ENCODE peak calls at places on chromosomes 3 and 15, in nine cellular contexts. One of them, this sample, is unnamed.

GRCh38 chr3:126124896-126125295 is 41.0 kb upstream of the SLC41A3 start:
- DNase-seq in mesothelial cell of epicardium: peak; percentile 20
- DNase-seq in Daoy: no peak
- DNase-seq in NCI-H1092 treated with DMSO at 0.1 percent for 48 hours: no peak
- DNase-seq in brain microvascular endothelial cell: no peak
- DNase-seq in T-helper 9 cell: no peak
- DNase-seq in AG09309: no peak
- DNase-seq in astrocyte of the hippocampus: no peak
- DNase-seq in NCI-H1417: no peak
- DNase-seq in this sample: no peak

GRCh38 chr15:71737761-71738160 is 72.6 kb upstream of the NR2E3 start:
- DNase-seq in mesothelial cell of epicardium: no peak
- DNase-seq in Daoy: no peak
- DNase-seq in NCI-H1092 treated with DMSO at 0.1 percent for 48 hours: no peak
- DNase-seq in brain microvascular endothelial cell: no peak
- DNase-seq in T-helper 9 cell: no peak
- DNase-seq in AG09309: no peak
- DNase-seq in astrocyte of the hippocampus: no peak
- DNase-seq in NCI-H1417: no peak
- DNase-seq in this sample: no peak

GRCh38 chr3:134322286-134322685 is 52.0 kb downstream of the AMOTL2 start:
- DNase-seq in mesothelial cell of epicardium: no peak
- DNase-seq in Daoy: no peak
- DNase-seq in NCI-H1092 treated with DMSO at 0.1 percent for 48 hours: no peak
- DNase-seq in brain microvascular endothelial cell: no peak
- DNase-seq in T-helper 9 cell: no peak
- DNase-seq in AG09309: no peak
- DNase-seq in astrocyte of the hippocampus: no peak
- DNase-seq in NCI-H1417: no peak
- DNase-seq in this sample: no peak

GRCh38 chr3:143035466-143036214 is 34.3 kb downstream of the U2SURP start:
- DNase-seq in mesothelial cell of epicardium: no peak
- DNase-seq in Daoy: no peak
- DNase-seq in NCI-H1092 treated with DMSO at 0.1 percent for 48 hours: no peak
- DNase-seq in brain microvascular endothelial cell: no peak
- DNase-seq in T-helper 9 cell: no peak
- DNase-seq in AG09309: peak; percentile 18
- DNase-seq in astrocyte of the hippocampus: no peak
- DNase-seq in NCI-H1417: no peak
- DNase-seq in this sample: no peak

GRCh38 chr3:66092175-66092990 is 53.7 kb upstream of the MAGI1 start:
- DNase-seq in mesothelial cell of epicardium: no peak
- DNase-seq in Daoy: no peak
- DNase-seq in NCI-H1092 treated with DMSO at 0.1 percent for 48 hours: no peak
- DNase-seq in brain microvascular endothelial cell: no peak
- DNase-seq in T-helper 9 cell: no peak
- DNase-seq in AG09309: peak; percentile 32
- DNase-seq in astrocyte of the hippocampus: no peak
- DNase-seq in NCI-H1417: no peak
- DNase-seq in this sample: no peak

GRCh38 chr15:93071469-93071891 is 17.5 kb downstream of the RGMA start:
- DNase-seq in mesothelial cell of epicardium: no peak
- DNase-seq in Daoy: no peak
- DNase-seq in NCI-H1092 treated with DMSO at 0.1 percent for 48 hours: no peak
- DNase-seq in brain microvascular endothelial cell: no peak
- DNase-seq in T-helper 9 cell: no peak
- DNase-seq in AG09309: no peak
- DNase-seq in astrocyte of the hippocampus: peak; percentile 41
- DNase-seq in NCI-H1417: no peak
- DNase-seq in this sample: no peak

GRCh38 chr3:181726351-181727121 is 14.8 kb downstream of the SOX2 start:
- DNase-seq in mesothelial cell of epicardium: no peak
- DNase-seq in Daoy: peak; percentile 70
- DNase-seq in NCI-H1092 treated with DMSO at 0.1 percent for 48 hours: peak; percentile 43
- DNase-seq in brain microvascular endothelial cell: no peak
- DNase-seq in T-helper 9 cell: no peak
- DNase-seq in AG09309: no peak
- DNase-seq in astrocyte of the hippocampus: peak; percentile 90
- DNase-seq in NCI-H1417: peak; percentile 91
- DNase-seq in this sample: no peak

GRCh38 chr3:177279118-177279815 is 82.0 kb upstream of the TBL1XR1 start:
- DNase-seq in mesothelial cell of epicardium: no peak
- DNase-seq in Daoy: no peak
- DNase-seq in NCI-H1092 treated with DMSO at 0.1 percent for 48 hours: peak; percentile 63
- DNase-seq in brain microvascular endothelial cell: no peak
- DNase-seq in T-helper 9 cell: no peak
- DNase-seq in AG09309: no peak
- DNase-seq in astrocyte of the hippocampus: peak; percentile 26
- DNase-seq in NCI-H1417: peak; percentile 39
- DNase-seq in this sample: no peak

GRCh38 chr3:95721938-95722337 is 1092.5 kb upstream of the EPHA6 start:
- DNase-seq in mesothelial cell of epicardium: no peak
- DNase-seq in Daoy: no peak
- DNase-seq in NCI-H1092 treated with DMSO at 0.1 percent for 48 hours: no peak
- DNase-seq in brain microvascular endothelial cell: no peak
- DNase-seq in T-helper 9 cell: no peak
- DNase-seq in AG09309: no peak
- DNase-seq in astrocyte of the hippocampus: no peak
- DNase-seq in NCI-H1417: no peak
- DNase-seq in this sample: no peak

GRCh38 chr3:55406666-55407425 is 80.3 kb downstream of the WNT5A start:
- DNase-seq in mesothelial cell of epicardium: no peak
- DNase-seq in Daoy: peak; percentile 41
- DNase-seq in NCI-H1092 treated with DMSO at 0.1 percent for 48 hours: no peak
- DNase-seq in brain microvascular endothelial cell: no peak
- DNase-seq in T-helper 9 cell: no peak
- DNase-seq in AG09309: no peak
- DNase-seq in astrocyte of the hippocampus: no peak
- DNase-seq in NCI-H1417: no peak
- DNase-seq in this sample: no peak

GRCh38 chr15:97745481-97746071 is 214.9 kb upstream of the ARRDC4 start:
- DNase-seq in mesothelial cell of epicardium: no peak
- DNase-seq in Daoy: peak; percentile 52
- DNase-seq in NCI-H1092 treated with DMSO at 0.1 percent for 48 hours: no peak
- DNase-seq in brain microvascular endothelial cell: no peak
- DNase-seq in T-helper 9 cell: no peak
- DNase-seq in AG09309: no peak
- DNase-seq in astrocyte of the hippocampus: no peak
- DNase-seq in NCI-H1417: peak; percentile 39
- DNase-seq in this sample: peak; percentile 46

GRCh38 chr3:21447471-21448205 is 303.4 kb downstream of the ZNF385D start:
- DNase-seq in mesothelial cell of epicardium: no peak
- DNase-seq in Daoy: no peak
- DNase-seq in NCI-H1092 treated with DMSO at 0.1 percent for 48 hours: no peak
- DNase-seq in brain microvascular endothelial cell: no peak
- DNase-seq in T-helper 9 cell: no peak
- DNase-seq in AG09309: peak; percentile 76
- DNase-seq in astrocyte of the hippocampus: peak; percentile 19
- DNase-seq in NCI-H1417: no peak
- DNase-seq in this sample: no peak

GRCh38 chr3:167716920-167717319 is 17.8 kb downstream of the PDCD10 start:
- DNase-seq in mesothelial cell of epicardium: no peak
- DNase-seq in Daoy: no peak
- DNase-seq in NCI-H1092 treated with DMSO at 0.1 percent for 48 hours: no peak
- DNase-seq in brain microvascular endothelial cell: no peak
- DNase-seq in T-helper 9 cell: no peak
- DNase-seq in AG09309: no peak
- DNase-seq in astrocyte of the hippocampus: no peak
- DNase-seq in NCI-H1417: peak; percentile 23
- DNase-seq in this sample: no peak

GRCh38 chr3:71725279-71725991 is at the start of gene EIF4E3:
- DNase-seq in mesothelial cell of epicardium: peak; percentile 44
- DNase-seq in Daoy: peak; percentile 43
- DNase-seq in NCI-H1092 treated with DMSO at 0.1 percent for 48 hours: no peak
- DNase-seq in brain microvascular endothelial cell: no peak
- DNase-seq in T-helper 9 cell: peak; percentile 51
- DNase-seq in AG09309: no peak
- DNase-seq in astrocyte of the hippocampus: peak; percentile 66
- DNase-seq in NCI-H1417: peak; percentile 48
- DNase-seq in this sample: peak; percentile 40

GRCh38 chr3:41893977-41894376 is 67.9 kb downstream of the ULK4 start:
- DNase-seq in mesothelial cell of epicardium: no peak
- DNase-seq in Daoy: peak; percentile 20
- DNase-seq in NCI-H1092 treated with DMSO at 0.1 percent for 48 hours: no peak
- DNase-seq in brain microvascular endothelial cell: peak; percentile 56
- DNase-seq in T-helper 9 cell: no peak
- DNase-seq in AG09309: peak; percentile 28
- DNase-seq in astrocyte of the hippocampus: peak; percentile 68
- DNase-seq in NCI-H1417: peak; percentile 59
- DNase-seq in this sample: no peak

GRCh38 chr3:120496278-120496975 is 45.6 kb upstream of the FSTL1 start:
- DNase-seq in mesothelial cell of epicardium: no peak
- DNase-seq in Daoy: peak; percentile 85
- DNase-seq in NCI-H1092 treated with DMSO at 0.1 percent for 48 hours: no peak
- DNase-seq in brain microvascular endothelial cell: peak; percentile 72
- DNase-seq in T-helper 9 cell: no peak
- DNase-seq in AG09309: peak; percentile 58
- DNase-seq in astrocyte of the hippocampus: peak; percentile 50
- DNase-seq in NCI-H1417: no peak
- DNase-seq in this sample: no peak

GRCh38 chr3:5002174-5002870 is 23.1 kb downstream of the BHLHE40 start:
- DNase-seq in mesothelial cell of epicardium: no peak
- DNase-seq in Daoy: no peak
- DNase-seq in NCI-H1092 treated with DMSO at 0.1 percent for 48 hours: no peak
- DNase-seq in brain microvascular endothelial cell: no peak
- DNase-seq in T-helper 9 cell: peak; percentile 34
- DNase-seq in AG09309: no peak
- DNase-seq in astrocyte of the hippocampus: no peak
- DNase-seq in NCI-H1417: no peak
- DNase-seq in this sample: peak; percentile 66

GRCh38 chr15:81294501-81294850 is 29.5 kb downstream of the STARD5 start:
- DNase-seq in mesothelial cell of epicardium: no peak
- DNase-seq in Daoy: no peak
- DNase-seq in NCI-H1092 treated with DMSO at 0.1 percent for 48 hours: no peak
- DNase-seq in brain microvascular endothelial cell: no peak
- DNase-seq in T-helper 9 cell: no peak
- DNase-seq in AG09309: no peak
- DNase-seq in astrocyte of the hippocampus: no peak
- DNase-seq in NCI-H1417: peak; percentile 67
- DNase-seq in this sample: peak; percentile 50

GRCh38 chr15:73015493-73015892 is 36.8 kb upstream of the NEO1 start:
- DNase-seq in mesothelial cell of epicardium: no peak
- DNase-seq in Daoy: no peak
- DNase-seq in NCI-H1092 treated with DMSO at 0.1 percent for 48 hours: no peak
- DNase-seq in brain microvascular endothelial cell: no peak
- DNase-seq in T-helper 9 cell: no peak
- DNase-seq in AG09309: no peak
- DNase-seq in astrocyte of the hippocampus: no peak
- DNase-seq in NCI-H1417: no peak
- DNase-seq in this sample: no peak

GRCh38 chr15:93028632-93029612 is 60.1 kb downstream of the RGMA start:
- DNase-seq in mesothelial cell of epicardium: no peak
- DNase-seq in Daoy: no peak
- DNase-seq in NCI-H1092 treated with DMSO at 0.1 percent for 48 hours: no peak
- DNase-seq in brain microvascular endothelial cell: peak; percentile 28
- DNase-seq in T-helper 9 cell: no peak
- DNase-seq in AG09309: peak; percentile 96
- DNase-seq in astrocyte of the hippocampus: peak; percentile 89
- DNase-seq in NCI-H1417: peak; percentile 52
- DNase-seq in this sample: no peak

GRCh38 chr3:126407412-126408044 is 12.8 kb downstream of the CFAP100 start:
- DNase-seq in mesothelial cell of epicardium: no peak
- DNase-seq in Daoy: no peak
- DNase-seq in NCI-H1092 treated with DMSO at 0.1 percent for 48 hours: no peak
- DNase-seq in brain microvascular endothelial cell: no peak
- DNase-seq in T-helper 9 cell: no peak
- DNase-seq in AG09309: no peak
- DNase-seq in astrocyte of the hippocampus: no peak
- DNase-seq in NCI-H1417: no peak
- DNase-seq in this sample: no peak

GRCh38 chr3:165185707-165186327 is 10.4 kb downstream of the SLITRK3 start:
- DNase-seq in mesothelial cell of epicardium: peak; percentile 48
- DNase-seq in Daoy: peak; percentile 47
- DNase-seq in NCI-H1092 treated with DMSO at 0.1 percent for 48 hours: peak; percentile 77
- DNase-seq in brain microvascular endothelial cell: peak; percentile 42
- DNase-seq in T-helper 9 cell: no peak
- DNase-seq in AG09309: peak; percentile 4
- DNase-seq in astrocyte of the hippocampus: peak; percentile 74
- DNase-seq in NCI-H1417: peak; percentile 93
- DNase-seq in this sample: peak; percentile 45

GRCh38 chr15:90592144-90592887 is 62.6 kb downstream of the CRTC3 start:
- DNase-seq in mesothelial cell of epicardium: no peak
- DNase-seq in Daoy: no peak
- DNase-seq in NCI-H1092 treated with DMSO at 0.1 percent for 48 hours: no peak
- DNase-seq in brain microvascular endothelial cell: peak; percentile 25
- DNase-seq in T-helper 9 cell: no peak
- DNase-seq in AG09309: peak; percentile 57
- DNase-seq in astrocyte of the hippocampus: peak; percentile 39
- DNase-seq in NCI-H1417: no peak
- DNase-seq in this sample: no peak

GRCh38 chr3:45832691-45833090 is 9.2 kb downstream of the LZTFL1 start:
- DNase-seq in mesothelial cell of epicardium: no peak
- DNase-seq in Daoy: no peak
- DNase-seq in NCI-H1092 treated with DMSO at 0.1 percent for 48 hours: peak; percentile 2
- DNase-seq in brain microvascular endothelial cell: no peak
- DNase-seq in T-helper 9 cell: no peak
- DNase-seq in AG09309: no peak
- DNase-seq in astrocyte of the hippocampus: peak; percentile 23
- DNase-seq in NCI-H1417: peak; percentile 64
- DNase-seq in this sample: no peak

GRCh38 chr3:50111757-50112156 is 23.0 kb downstream of the RBM5 start:
- DNase-seq in mesothelial cell of epicardium: no peak
- DNase-seq in Daoy: no peak
- DNase-seq in NCI-H1092 treated with DMSO at 0.1 percent for 48 hours: no peak
- DNase-seq in brain microvascular endothelial cell: no peak
- DNase-seq in T-helper 9 cell: no peak
- DNase-seq in AG09309: no peak
- DNase-seq in astrocyte of the hippocampus: no peak
- DNase-seq in NCI-H1417: no peak
- DNase-seq in this sample: no peak

GRCh38 chr3:100045696-100046095 is 68.6 kb downstream of the FILIP1L start:
- DNase-seq in mesothelial cell of epicardium: no peak
- DNase-seq in Daoy: peak; percentile 92
- DNase-seq in NCI-H1092 treated with DMSO at 0.1 percent for 48 hours: no peak
- DNase-seq in brain microvascular endothelial cell: peak; percentile 94
- DNase-seq in T-helper 9 cell: no peak
- DNase-seq in AG09309: peak; percentile 79
- DNase-seq in astrocyte of the hippocampus: peak; percentile 80
- DNase-seq in NCI-H1417: no peak
- DNase-seq in this sample: no peak

GRCh38 chr3:38327335-38328009 is 19.1 kb upstream of the XYLB start:
- DNase-seq in mesothelial cell of epicardium: no peak
- DNase-seq in Daoy: peak; percentile 64
- DNase-seq in NCI-H1092 treated with DMSO at 0.1 percent for 48 hours: no peak
- DNase-seq in brain microvascular endothelial cell: peak; percentile 77
- DNase-seq in T-helper 9 cell: no peak
- DNase-seq in AG09309: peak; percentile 7
- DNase-seq in astrocyte of the hippocampus: peak; percentile 34
- DNase-seq in NCI-H1417: no peak
- DNase-seq in this sample: peak; percentile 8

GRCh38 chr3:11532865-11533490 is 110.7 kb downstream of the VGLL4 start:
- DNase-seq in mesothelial cell of epicardium: no peak
- DNase-seq in Daoy: peak; percentile 27
- DNase-seq in NCI-H1092 treated with DMSO at 0.1 percent for 48 hours: no peak
- DNase-seq in brain microvascular endothelial cell: peak; percentile 36
- DNase-seq in T-helper 9 cell: no peak
- DNase-seq in AG09309: no peak
- DNase-seq in astrocyte of the hippocampus: peak; percentile 61
- DNase-seq in NCI-H1417: no peak
- DNase-seq in this sample: no peak

GRCh38 chr3:139491027-139491700 is 14.8 kb upstream of the RBP2 start:
- DNase-seq in mesothelial cell of epicardium: no peak
- DNase-seq in Daoy: no peak
- DNase-seq in NCI-H1092 treated with DMSO at 0.1 percent for 48 hours: peak; percentile 94
- DNase-seq in brain microvascular endothelial cell: no peak
- DNase-seq in T-helper 9 cell: no peak
- DNase-seq in AG09309: no peak
- DNase-seq in astrocyte of the hippocampus: peak; percentile 6
- DNase-seq in NCI-H1417: peak; percentile 93
- DNase-seq in this sample: no peak

GRCh38 chr3:123724306-123724705 is 139.5 kb upstream of the HACD2 start:
- DNase-seq in mesothelial cell of epicardium: no peak
- DNase-seq in Daoy: peak; percentile 27
- DNase-seq in NCI-H1092 treated with DMSO at 0.1 percent for 48 hours: no peak
- DNase-seq in brain microvascular endothelial cell: no peak
- DNase-seq in T-helper 9 cell: no peak
- DNase-seq in AG09309: no peak
- DNase-seq in astrocyte of the hippocampus: peak; percentile 53
- DNase-seq in NCI-H1417: no peak
- DNase-seq in this sample: no peak

GRCh38 chr3:52176951-52177700 is 20.8 kb upstream of the ALAS1 start:
- DNase-seq in mesothelial cell of epicardium: no peak
- DNase-seq in Daoy: no peak
- DNase-seq in NCI-H1092 treated with DMSO at 0.1 percent for 48 hours: no peak
- DNase-seq in brain microvascular endothelial cell: no peak
- DNase-seq in T-helper 9 cell: no peak
- DNase-seq in AG09309: no peak
- DNase-seq in astrocyte of the hippocampus: no peak
- DNase-seq in NCI-H1417: peak; percentile 61
- DNase-seq in this sample: no peak

This sample was measured in activated CD8-positive, alpha-beta T cell treated with anti-CD3 and anti-CD28 coated beads, Interleukin-2, amount 10 ng/mL, durations not matched to agents 7 days and 5 days.